ENCODE peak calls at places on chromosomes 5 and 9, in five cellular contexts. H, X, L, S and A are unnamed samples.
A peak's percentile ranks its signal among the peaks of the same experiment; 100 is the strongest.

GRCh38 chr5:168346417-168346816 is 55.0 kb downstream of the WWC1 start:
- DNase-seq in H (no peak), X (no peak), L (no peak), S (no peak), A (no peak)

GRCh38 chr9:104177003-104177611 is 83.0 kb downstream of the SMC2 start:
- DNase-seq in H (no peak), X (no peak), L (peak; percentile 28), S (no peak), A (peak; percentile 5)

GRCh38 chr5:147081256-147081872 is 153.5 kb upstream of the STK32A start:
- DNase-seq in H (no peak), X (no peak), L (no peak), S (no peak), A (no peak)

GRCh38 chr5:14872070-14872989 is 752 bp upstream of the ANKH start:
- DNase-seq in H (peak; percentile 90), X (peak; percentile 94), L (peak; percentile 61), S (peak; percentile 86), A (no peak)

GRCh38 chr5:33317271-33317670 is 123.5 kb upstream of the TARS1 start:
- DNase-seq in H (no peak), X (no peak), L (peak; percentile 51), S (no peak), A (no peak)

GRCh38 chr9:24582363-24583126 is 36.8 kb upstream of the IZUMO3 start:
- DNase-seq in H (no peak), X (no peak), L (no peak), S (no peak), A (no peak)

GRCh38 chr5:141475625-141476131 is at the start of gene PCDHGC3:
- DNase-seq in H (peak; percentile 96), X (peak; percentile 89), L (peak; percentile 98), S (peak; percentile 90), A (no peak)

GRCh38 chr9:99822596-99823391 is 1.1 kb downstream of the NR4A3 start:
- DNase-seq in H (peak; percentile 78), X (peak; percentile 92), L (peak; percentile 68), S (peak; percentile 68), A (no peak)

GRCh38 chr9:70362952-70363351 is 51.5 kb downstream of the KLF9 start:
- DNase-seq in H (no peak), X (no peak), L (peak; percentile 48), S (no peak), A (no peak)

GRCh38 chr9:109787735-109788134 is 7.7 kb downstream of the PALM2AKAP2 start:
- DNase-seq in H (no peak), X (no peak), L (no peak), S (no peak), A (no peak)

GRCh38 chr9:15304620-15305019 is 2.4 kb downstream of the TTC39B start:
- DNase-seq in H (no peak), X (no peak), L (no peak), S (no peak), A (no peak)

GRCh38 chr9:15295761-15296405 is 11.1 kb downstream of the TTC39B start:
- DNase-seq in H (no peak), X (no peak), L (peak; percentile 63), S (no peak), A (no peak)

GRCh38 chr9:15293727-15294405 is 13.2 kb downstream of the TTC39B start:
- DNase-seq in H (no peak), X (no peak), L (peak; percentile 35), S (no peak), A (no peak)

GRCh38 chr9:15298362-15298761 is 8.7 kb downstream of the TTC39B start:
- DNase-seq in H (no peak), X (no peak), L (no peak), S (no peak), A (no peak)

GRCh38 chr9:15299374-15299939 is 7.6 kb downstream of the TTC39B start:
- DNase-seq in H (no peak), X (no peak), L (no peak), S (no peak), A (no peak)
- H3K27ac ChIP-seq in H (no peak overlapping the region), X (no peak overlapping the region), L (no peak overlapping the region), S (no peak overlapping the region), A (no peak overlapping the region)

GRCh38 chr9:79011461-79011860 is 560.3 kb upstream of the TLE4 start:
- DNase-seq in H (no peak), X (no peak), L (no peak), S (no peak), A (no peak)

GRCh38 chr9:79008916-79009315 is 562.8 kb upstream of the TLE4 start:
- DNase-seq in H (no peak), X (no peak), L (no peak), S (no peak), A (no peak)

GRCh38 chr9:79012561-79012960 is 559.2 kb upstream of the TLE4 start:
- DNase-seq in H (no peak), X (no peak), L (peak; percentile 22), S (no peak), A (no peak)

GRCh38 chr9:79003514-79003913 is 568.3 kb upstream of the TLE4 start:
- DNase-seq in H (no peak), X (no peak), L (no peak), S (no peak), A (no peak)

DNA sequence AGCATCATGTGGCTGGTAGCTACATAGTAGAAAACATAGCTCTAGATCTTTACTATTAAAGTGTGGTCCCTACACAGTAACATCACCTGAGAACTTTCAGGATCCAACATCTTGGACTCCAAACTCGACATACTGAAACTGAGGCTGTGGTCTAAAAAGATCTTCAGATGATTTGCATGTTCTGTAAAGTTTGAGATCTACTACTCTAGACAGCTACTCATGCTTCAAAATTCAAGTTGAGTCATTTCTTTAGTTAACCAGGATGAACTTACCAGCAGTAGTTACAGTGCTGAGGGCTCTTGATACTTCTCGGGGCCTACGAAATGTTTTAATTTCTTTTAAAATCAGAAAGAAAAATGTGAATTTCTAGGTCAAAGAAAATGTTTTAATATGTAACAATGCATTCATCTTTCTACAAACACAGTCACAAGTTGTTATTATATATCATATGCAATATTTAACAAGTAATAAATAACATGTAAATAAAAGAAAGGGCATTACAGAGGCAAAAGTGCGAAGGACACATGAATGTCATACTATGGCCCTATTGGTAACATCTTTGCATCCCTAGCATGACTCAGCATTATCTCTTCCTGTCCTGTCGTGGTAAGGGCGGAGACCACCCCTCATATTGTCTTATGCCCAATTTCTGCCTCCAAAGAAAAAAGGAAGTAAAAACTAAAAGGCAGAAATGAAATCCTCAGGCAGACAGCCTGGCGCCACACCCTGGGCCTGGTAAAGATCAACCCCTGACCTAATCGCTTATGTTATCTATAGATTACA is 563.9 kb upstream of the TLE4 start:
- DNase-seq in H (no peak), X (no peak), L (no peak), S (no peak), A (no peak)
- H3K27ac ChIP-seq in H (no peak overlapping the region), X (no peak overlapping the region), L (no peak overlapping the region), S (no peak overlapping the region), A (no peak overlapping the region)

DNA sequence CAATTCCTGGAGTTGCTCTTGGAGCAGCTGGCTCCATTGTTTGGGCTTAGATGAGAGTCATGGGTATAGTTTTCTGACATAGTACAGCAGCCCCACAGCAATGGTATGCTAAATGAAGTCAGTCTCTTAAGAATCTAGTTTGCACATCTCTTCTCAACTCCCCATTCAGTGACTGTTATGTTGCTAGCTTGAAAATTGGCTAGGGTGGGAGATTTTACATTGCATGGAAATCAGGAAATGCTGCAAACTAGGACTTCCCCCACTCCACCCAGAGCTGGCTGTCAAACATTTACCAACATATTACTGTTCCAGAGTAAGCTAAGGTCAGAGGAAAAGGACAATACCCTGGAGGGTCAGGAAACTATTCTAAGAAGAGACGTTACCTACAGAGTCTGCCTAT is 17.6 kb upstream of the FCHO2 start:
- DNase-seq in H (no peak), X (no peak), L (no peak), S (no peak), A (no peak)
- H3K27ac ChIP-seq in H (no peak overlapping the region), X (peak overlapping the region; percentile 38), L (no peak overlapping the region), S (no peak overlapping the region), A (no peak overlapping the region)

DNA sequence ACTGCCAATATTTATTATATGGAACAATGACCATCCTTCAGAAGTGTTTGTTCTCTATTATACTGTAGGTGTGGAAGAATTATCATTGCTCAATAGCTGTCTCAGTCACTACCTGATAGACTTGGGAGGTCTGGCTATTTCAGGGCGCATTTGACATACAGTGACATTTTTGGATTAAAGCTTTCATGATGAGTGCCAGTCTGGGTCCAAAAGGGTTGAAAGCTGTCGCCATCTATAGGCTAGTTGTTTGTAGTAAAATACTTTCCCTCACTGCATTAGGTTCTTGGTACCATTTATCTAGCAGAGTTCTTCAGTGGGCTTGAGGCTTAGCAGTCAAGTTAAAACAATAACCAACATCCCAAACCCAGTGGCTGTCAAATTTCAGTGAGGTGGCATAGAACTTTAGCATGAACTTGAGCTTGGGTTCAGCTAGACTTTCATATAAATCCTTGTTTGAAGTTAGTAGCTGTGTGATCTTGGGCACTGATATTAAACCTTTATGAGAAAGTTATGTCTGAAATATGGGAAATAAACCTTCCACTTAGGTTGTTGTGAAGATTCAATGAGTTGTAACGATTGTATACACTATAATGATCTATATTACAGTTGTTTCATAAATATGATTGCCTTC is 110.5 kb upstream of the CDKN2B start:
- DNase-seq in H (no peak), X (no peak), L (peak; percentile 66), S (peak; percentile 8), A (no peak)
- H3K27ac ChIP-seq in H (no peak overlapping the region), X (no peak overlapping the region), L (no peak overlapping the region), S (no peak overlapping the region), A (no peak overlapping the region)

GRCh38 chr5:39167141-39167972 is 52.0 kb downstream of the FYB1 start:
- DNase-seq in H (no peak), X (no peak), L (no peak), S (no peak), A (no peak)
- H3K27ac ChIP-seq in H (no peak overlapping the region), X (no peak overlapping the region), L (no peak overlapping the region), S (no peak overlapping the region), A (no peak overlapping the region)

GRCh38 chr9:92147030-92147853 is 32.0 kb upstream of the SPTLC1 start:
- DNase-seq in H (peak; percentile 75), X (no peak), L (peak; percentile 91), S (no peak), A (no peak)
- H3K27ac ChIP-seq in H (peak overlapping the region; percentile 50), X (no peak overlapping the region), L (no peak overlapping the region), S (peak overlapping the region; percentile 65), A (no peak overlapping the region)

DNA sequence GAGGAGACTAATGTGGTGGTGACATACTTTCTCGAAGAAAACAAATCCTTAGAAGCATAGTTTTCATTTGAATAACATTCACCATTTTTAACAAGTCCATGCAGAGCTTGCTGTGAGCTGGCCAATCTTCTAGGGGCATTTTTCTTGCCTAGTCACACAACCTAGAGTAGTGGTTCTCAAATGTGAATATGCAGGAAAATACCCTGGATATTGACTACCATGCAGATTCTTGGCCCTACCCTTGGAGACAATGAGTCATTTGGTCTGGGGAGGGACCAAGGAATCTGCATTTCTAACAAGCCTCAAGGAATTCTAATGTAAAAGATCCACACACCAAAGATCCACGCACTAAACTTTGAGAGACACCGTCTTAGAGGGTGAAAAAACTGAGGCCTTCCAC is 23.5 kb downstream of the GDNF start:
- DNase-seq in H (no peak), X (no peak), L (no peak), S (no peak), A (no peak)
- H3K27ac ChIP-seq in H (no peak overlapping the region), X (no peak overlapping the region), L (no peak overlapping the region), S (peak overlapping the region; percentile 19), A (no peak overlapping the region)